ENCODE peak calls at places on chromosome 11, in five cellular contexts. One of them, this sample, is unnamed.

GRCh38 chr11:58596621-58597020 is 17.8 kb downstream of the ZFP91 start:
- DNase-seq in AG09309: no peak
- DNase-seq in cardiac fibroblast: no peak
- DNase-seq in K562: no peak
- DNase-seq in PC-9: no peak
- DNase-seq in this sample: no peak

GRCh38 chr11:106497321-106497720 is 419.9 kb downstream of the AASDHPPT start:
- DNase-seq in K562: no peak
- DNase-seq in cardiac fibroblast: no peak
- DNase-seq in AG09309: no peak
- DNase-seq in PC-9: no peak
- DNase-seq in this sample: no peak

GRCh38 chr11:12232819-12233601 is 122.6 kb downstream of the MICAL2 start:
- DNase-seq in AG09309: peak; percentile 81
- DNase-seq in cardiac fibroblast: peak; percentile 94
- DNase-seq in PC-9: no peak
- DNase-seq in K562: no peak
- DNase-seq in this sample: no peak

GRCh38 chr11:126318642-126319373 is 14.9 kb downstream of the DCPS start:
- DNase-seq in cardiac fibroblast: peak; percentile 88
- DNase-seq in AG09309: peak; percentile 89
- DNase-seq in PC-9: no peak
- DNase-seq in K562: no peak
- DNase-seq in this sample: peak; percentile 92

GRCh38 chr11:10778217-10778970 is 27.3 kb downstream of the CTR9 start:
- DNase-seq in cardiac fibroblast: peak; percentile 98
- DNase-seq in K562: no peak
- DNase-seq in AG09309: peak; percentile 81
- DNase-seq in PC-9: no peak
- DNase-seq in this sample: no peak

GRCh38 chr11:36167073-36167472 is 122.2 kb downstream of the COMMD9 start:
- DNase-seq in PC-9: no peak
- DNase-seq in K562: no peak
- DNase-seq in AG09309: no peak
- DNase-seq in cardiac fibroblast: no peak
- DNase-seq in this sample: no peak

GRCh38 chr11:72712168-72712721 is 38.0 kb upstream of the PDE2A start:
- DNase-seq in PC-9: no peak
- DNase-seq in AG09309: no peak
- DNase-seq in cardiac fibroblast: no peak
- DNase-seq in K562: no peak
- DNase-seq in this sample: no peak

GRCh38 chr11:8709002-8709672 is 26.5 kb downstream of the RPL27A start:
- DNase-seq in cardiac fibroblast: peak; percentile 45
- DNase-seq in AG09309: peak; percentile 77
- DNase-seq in K562: no peak
- DNase-seq in PC-9: no peak
- DNase-seq in this sample: peak; percentile 96

GRCh38 chr11:68998390-68998911 is 14.6 kb downstream of the MRGPRF start:
- DNase-seq in cardiac fibroblast: no peak
- DNase-seq in AG09309: no peak
- DNase-seq in PC-9: no peak
- DNase-seq in K562: no peak
- DNase-seq in this sample: no peak

GRCh38 chr11:45662665-45663485 is 2.5 kb downstream of the CHST1 start:
- DNase-seq in PC-9: no peak
- DNase-seq in cardiac fibroblast: peak; percentile 94
- DNase-seq in AG09309: peak; percentile 71
- DNase-seq in K562: peak; percentile 63
- DNase-seq in this sample: peak; percentile 73

GRCh38 chr11:74846770-74847169 is 98.1 kb downstream of the RNF169 start:
- DNase-seq in AG09309: no peak
- DNase-seq in cardiac fibroblast: peak; percentile 41
- DNase-seq in K562: no peak
- DNase-seq in PC-9: no peak
- DNase-seq in this sample: no peak

GRCh38 chr11:2901854-2902783 is 16.5 kb upstream of the CDKN1C start:
- DNase-seq in PC-9: peak; percentile 73
- DNase-seq in AG09309: peak; percentile 59
- DNase-seq in cardiac fibroblast: peak; percentile 89
- DNase-seq in K562: peak; percentile 96
- DNase-seq in this sample: peak; percentile 42

GRCh38 chr11:118115048-118115447 is 28.3 kb upstream of the SMIM35 start:
- DNase-seq in cardiac fibroblast: no peak
- DNase-seq in K562: no peak
- DNase-seq in AG09309: no peak
- DNase-seq in PC-9: no peak
- DNase-seq in this sample: no peak

GRCh38 chr11:117944554-117944953 is 15.4 kb upstream of the TMPRSS13 start:
- DNase-seq in AG09309: no peak
- DNase-seq in cardiac fibroblast: no peak
- DNase-seq in K562: no peak
- DNase-seq in PC-9: no peak
- DNase-seq in this sample: no peak

GRCh38 chr11:70604630-70605520 is 206.5 kb downstream of the CTTN start:
- DNase-seq in K562: no peak
- DNase-seq in AG09309: no peak
- DNase-seq in PC-9: no peak
- DNase-seq in cardiac fibroblast: no peak
- DNase-seq in this sample: no peak

GRCh38 chr11:113730887-113731726 is 25.0 kb upstream of the TMPRSS5 start:
- DNase-seq in AG09309: peak; percentile 33
- DNase-seq in PC-9: no peak
- DNase-seq in K562: peak; percentile 60
- DNase-seq in cardiac fibroblast: peak; percentile 76
- DNase-seq in this sample: peak; percentile 19

GRCh38 chr11:70078095-70078795 is at the start of gene ANO1:
- DNase-seq in PC-9: no peak
- DNase-seq in K562: peak; percentile 53
- DNase-seq in cardiac fibroblast: no peak
- DNase-seq in AG09309: no peak
- DNase-seq in this sample: no peak

GRCh38 chr11:114785820-114786219 is 107.5 kb downstream of the NXPE2 start:
- DNase-seq in cardiac fibroblast: no peak
- DNase-seq in AG09309: no peak
- DNase-seq in K562: no peak
- DNase-seq in PC-9: no peak
- DNase-seq in this sample: no peak

GRCh38 chr11:84465040-84465439 is 1162.1 kb downstream of the DLG2 start:
- DNase-seq in PC-9: no peak
- DNase-seq in AG09309: peak; percentile 52
- DNase-seq in K562: no peak
- DNase-seq in cardiac fibroblast: peak; percentile 13
- DNase-seq in this sample: peak; percentile 90

GRCh38 chr11:93591247-93591898 is 48.2 kb upstream of the SMCO4 start:
- DNase-seq in PC-9: no peak
- DNase-seq in AG09309: no peak
- DNase-seq in K562: no peak
- DNase-seq in cardiac fibroblast: peak; percentile 53
- DNase-seq in this sample: peak; percentile 31

GRCh38 chr11:111483431-111483830 is 28.8 kb downstream of the BTG4 start:
- DNase-seq in K562: no peak
- DNase-seq in PC-9: no peak
- DNase-seq in AG09309: no peak
- DNase-seq in cardiac fibroblast: no peak
- DNase-seq in this sample: no peak

GRCh38 chr11:15764329-15764728 is 592.0 kb downstream of the SOX6 start:
- DNase-seq in PC-9: no peak
- DNase-seq in cardiac fibroblast: no peak
- DNase-seq in K562: no peak
- DNase-seq in AG09309: no peak
- DNase-seq in this sample: no peak

GRCh38 chr11:61377461-61378160 is 14.8 kb upstream of the TMEM216 start:
- DNase-seq in AG09309: no peak
- DNase-seq in PC-9: no peak
- DNase-seq in cardiac fibroblast: peak; percentile 62
- DNase-seq in K562: no peak
- DNase-seq in this sample: no peak

GRCh38 chr11:118670063-118670462 is 9.4 kb downstream of the TREH start:
- DNase-seq in AG09309: no peak
- DNase-seq in PC-9: no peak
- DNase-seq in cardiac fibroblast: no peak
- DNase-seq in K562: no peak
- DNase-seq in this sample: no peak

GRCh38 chr11:91133361-91133760 is 910.5 kb upstream of the CHORDC1 start:
- DNase-seq in cardiac fibroblast: no peak
- DNase-seq in AG09309: no peak
- DNase-seq in K562: no peak
- DNase-seq in PC-9: no peak
- DNase-seq in this sample: peak; percentile 14

GRCh38 chr11:96114178-96115070 is 190.5 kb upstream of the MTMR2 start:
- DNase-seq in cardiac fibroblast: no peak
- DNase-seq in AG09309: no peak
- DNase-seq in PC-9: no peak
- DNase-seq in K562: no peak
- DNase-seq in this sample: no peak

GRCh38 chr11:41943671-41944070 is 484.2 kb upstream of the LRRC4C start:
- DNase-seq in PC-9: no peak
- DNase-seq in cardiac fibroblast: no peak
- DNase-seq in K562: no peak
- DNase-seq in AG09309: no peak
- DNase-seq in this sample: no peak

GRCh38 chr11:68331338-68331947 is 19.1 kb downstream of the LRP5 start:
- DNase-seq in AG09309: no peak
- DNase-seq in PC-9: no peak
- DNase-seq in cardiac fibroblast: no peak
- DNase-seq in K562: no peak
- DNase-seq in this sample: no peak

GRCh38 chr11:10294289-10294953 is 402 bp upstream of the SBF2 start:
- DNase-seq in cardiac fibroblast: peak; percentile 76
- DNase-seq in PC-9: peak; percentile 41
- DNase-seq in AG09309: no peak
- DNase-seq in K562: peak; percentile 11
- DNase-seq in this sample: no peak

GRCh38 chr11:70481625-70482528 is 83.5 kb downstream of the CTTN start:
- DNase-seq in AG09309: no peak
- DNase-seq in cardiac fibroblast: peak; percentile 73
- DNase-seq in PC-9: peak; percentile 100
- DNase-seq in K562: no peak
- DNase-seq in this sample: peak; percentile 82

GRCh38 chr11:28526406-28526751 is 418.2 kb downstream of the METTL15 start:
- DNase-seq in cardiac fibroblast: peak; percentile 31
- DNase-seq in K562: no peak
- DNase-seq in AG09309: no peak
- DNase-seq in PC-9: no peak
- DNase-seq in this sample: no peak

GRCh38 chr11:123406441-123407123 is 23.5 kb upstream of the GRAMD1B start:
- DNase-seq in K562: no peak
- DNase-seq in AG09309: no peak
- DNase-seq in PC-9: no peak
- DNase-seq in cardiac fibroblast: no peak
- DNase-seq in this sample: no peak

DNA sequence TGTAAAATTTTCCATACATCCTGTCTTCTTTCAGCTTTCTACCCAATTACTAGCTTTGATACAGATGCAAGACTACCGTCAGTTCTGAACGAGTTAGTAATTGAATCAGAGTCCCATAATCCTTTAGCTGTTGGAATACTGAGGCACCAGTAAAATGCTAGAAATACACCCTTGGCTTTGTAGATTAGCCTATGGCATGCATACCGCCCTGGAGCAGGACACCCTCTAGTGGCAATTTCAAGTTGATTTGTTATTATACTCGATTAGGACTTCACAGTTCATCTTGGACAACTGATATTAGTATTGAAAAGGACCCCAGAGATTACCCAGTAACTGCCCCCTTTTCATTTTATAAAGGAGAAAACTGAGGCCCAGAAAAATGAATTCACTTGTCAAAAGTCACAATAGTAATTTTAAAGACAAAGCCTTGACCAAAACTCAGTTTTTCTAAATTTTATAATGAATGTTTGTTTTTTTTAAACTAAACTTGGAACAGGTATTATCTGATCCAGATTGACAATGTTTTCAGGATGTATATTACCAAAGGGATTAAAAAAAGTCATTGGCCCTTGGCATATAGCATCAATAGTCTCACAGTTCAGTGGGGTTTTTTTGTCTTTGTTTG is 72.6 kb downstream of the HIPK3 start:
- DNase-seq in PC-9: peak; percentile 42
- DNase-seq in cardiac fibroblast: peak; percentile 83
- DNase-seq in AG09309: peak; percentile 34
- DNase-seq in K562: peak; percentile 52
- DNase-seq in this sample: peak; percentile 25
- TF ChIP-seq CTCF in PC-9: peak; percentile 83
- TF ChIP-seq CTCF in cardiac fibroblast: peak; percentile 64
- TF ChIP-seq CTCF in AG09309: peak; percentile 70
- TF ChIP-seq CTCF in K562: peak; percentile 72
- TF ChIP-seq CTCF in this sample: peak; percentile 68

GRCh38 chr11:122207505-122207904 is 91.5 kb upstream of the BLID start:
- DNase-seq in K562: no peak
- DNase-seq in cardiac fibroblast: peak; percentile 85
- DNase-seq in PC-9: no peak
- DNase-seq in AG09309: no peak
- DNase-seq in this sample: no peak
- H3K4me3 ChIP-seq in K562: no peak overlapping the region
- H3K4me3 ChIP-seq in cardiac fibroblast: peak overlapping the region; percentile 33
- H3K4me3 ChIP-seq in PC-9: no peak overlapping the region
- H3K4me3 ChIP-seq in AG09309: no peak overlapping the region
- H3K4me3 ChIP-seq in this sample: no peak overlapping the region

DNA sequence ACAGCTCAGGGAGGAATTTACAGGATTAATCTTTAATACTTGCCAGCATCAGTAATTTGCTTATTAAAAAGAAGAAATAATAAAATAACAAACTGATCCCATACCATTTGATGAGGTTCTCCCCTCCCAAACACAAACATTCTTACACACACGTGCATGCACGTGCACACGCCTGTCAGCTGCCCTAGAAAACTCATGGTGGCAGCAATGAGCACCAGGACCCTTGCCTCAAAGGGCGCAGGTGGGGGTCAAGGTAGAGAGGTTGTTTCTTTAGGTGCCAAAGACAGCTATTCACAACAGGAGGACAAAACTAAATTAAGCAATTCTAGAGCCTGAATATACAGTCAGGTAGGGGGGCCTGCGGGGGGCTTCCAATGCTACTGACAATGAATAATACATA is 219.3 kb downstream of the BUD13 start:
- DNase-seq in cardiac fibroblast: no peak
- DNase-seq in K562: no peak
- DNase-seq in AG09309: no peak
- DNase-seq in PC-9: no peak
- DNase-seq in this sample: no peak
- TF ChIP-seq CTCF in cardiac fibroblast: no peak
- TF ChIP-seq CTCF in K562: peak; percentile 11
- TF ChIP-seq CTCF in AG09309: no peak
- TF ChIP-seq CTCF in PC-9: no peak
- TF ChIP-seq CTCF in this sample: no peak

GRCh38 chr11:63918576-63919171 is 1.7 kb upstream of the RCOR2 start:
- DNase-seq in K562: peak; percentile 42
- DNase-seq in cardiac fibroblast: no peak
- DNase-seq in PC-9: peak; percentile 41
- DNase-seq in AG09309: no peak
- DNase-seq in this sample: no peak
- H3K4me3 ChIP-seq in K562: no peak overlapping the region
- H3K4me3 ChIP-seq in cardiac fibroblast: no peak overlapping the region
- H3K4me3 ChIP-seq in PC-9: peak overlapping the region; percentile 62
- H3K4me3 ChIP-seq in AG09309: no peak overlapping the region
- H3K4me3 ChIP-seq in this sample: no peak overlapping the region